ENCODE peak calls at places on chromosomes 13 and 19, in six cellular contexts. M, B, W, P, K and X are unnamed samples.

GRCh38 chr13:71864094-71864980 is 2.7 kb downstream of the DACH1 start:
- DNase-seq in M (no peak), B (no peak), W (no peak), P (peak), K (peak), X (no peak)

GRCh38 chr13:107124129-107124718 is 556.3 kb upstream of the ARGLU1 start:
- DNase-seq in M (no peak), B (no peak), W (no peak), P (no peak), K (peak), X (no peak)

GRCh38 chr19:4375620-4376228 is 24.6 kb downstream of the SH3GL1 start:
- DNase-seq in M (no peak), B (no peak), W (no peak), P (no peak), K (peak), X (no peak)

GRCh38 chr13:79654520-79654919 is 173.6 kb downstream of the NDFIP2 start:
- DNase-seq in M (no peak), B (no peak), W (no peak), P (no peak), K (no peak), X (no peak)

GRCh38 chr13:110639935-110640334 is 24.6 kb downstream of the NAXD start:
- DNase-seq in M (no peak), B (no peak), W (no peak), P (no peak), K (no peak), X (no peak)

GRCh38 chr13:113959198-113959597 is 14.7 kb downstream of the C13orf46 start:
- DNase-seq in M (no peak), B (no peak), W (no peak), P (no peak), K (no peak), X (no peak)

GRCh38 chr19:52722062-52723005 is 12.5 kb downstream of the ZNF611 start:
- DNase-seq in M (no peak), B (no peak), W (no peak), P (no peak), K (peak), X (no peak)

GRCh38 chr13:62280590-62280989 is 864.9 kb upstream of the PCDH20 start:
- DNase-seq in M (no peak), B (no peak), W (no peak), P (no peak), K (no peak), X (no peak)

GRCh38 chr13:32940601-32941000 is 75.6 kb upstream of the KL start:
- DNase-seq in M (no peak), B (no peak), W (no peak), P (no peak), K (peak), X (no peak)

GRCh38 chr13:40210865-40211585 is 455.4 kb downstream of the FOXO1 start:
- DNase-seq in M (no peak), B (no peak), W (no peak), P (no peak), K (no peak), X (no peak)

GRCh38 chr19:40407714-40408600 is 5.2 kb downstream of the PRX start:
- DNase-seq in M (no peak), B (peak), W (no peak), P (no peak), K (no peak), X (no peak)

GRCh38 chr19:14516746-14517438 is 1.3 kb downstream of the DNAJB1 start:
- DNase-seq in M (no peak), B (no peak), W (no peak), P (peak), K (no peak), X (no peak)

GRCh38 chr19:14478113-14478545 is 3.0 kb upstream of the PTGER1 start:
- DNase-seq in M (no peak), B (no peak), W (no peak), P (no peak), K (no peak), X (no peak)

GRCh38 chr13:48853381-48854102 is 122.2 kb upstream of the FNDC3A start:
- DNase-seq in M (peak), B (no peak), W (no peak), P (no peak), K (peak), X (no peak)

GRCh38 chr13:109211616-109212015 is 574.8 kb downstream of the IRS2 start:
- DNase-seq in M (no peak), B (no peak), W (no peak), P (no peak), K (no peak), X (no peak)

GRCh38 chr13:46295531-46296464 is 84.1 kb downstream of the LRRC63 start:
- DNase-seq in M (no peak), B (no peak), W (peak), P (no peak), K (peak), X (peak)

GRCh38 chr19:1270168-1270853 is 1.2 kb downstream of the CIRBP start:
- DNase-seq in M (no peak), B (no peak), W (no peak), P (no peak), K (no peak), X (no peak)

GRCh38 chr19:43561144-43561970 is 14.0 kb downstream of the XRCC1 start:
- DNase-seq in M (no peak), B (no peak), W (no peak), P (no peak), K (no peak), X (no peak)

GRCh38 chr19:43562698-43563241 is 12.6 kb downstream of the XRCC1 start:
- DNase-seq in M (peak), B (peak), W (peak), P (no peak), K (peak), X (peak)

GRCh38 chr19:43562211-43562697 is 13.1 kb downstream of the XRCC1 start:
- DNase-seq in M (no peak), B (no peak), W (no peak), P (no peak), K (no peak), X (no peak)

GRCh38 chr19:43563816-43564215 is 11.5 kb downstream of the XRCC1 start:
- DNase-seq in M (no peak), B (no peak), W (no peak), P (no peak), K (no peak), X (no peak)

GRCh38 chr19:43560687-43561086 is 14.6 kb downstream of the XRCC1 start:
- DNase-seq in M (no peak), B (no peak), W (no peak), P (no peak), K (no peak), X (no peak)
- TF ChIP-seq CTCF in M (no peak), B (no peak), W (no peak), P (no peak), K (no peak), X (no peak)

GRCh38 chr13:25203256-25203794 is 31.2 kb upstream of the AMER2 start:
- DNase-seq in M (no peak), B (no peak), W (no peak), P (no peak), K (no peak), X (no peak)
- H3K27ac ChIP-seq in M (no peak), B (no peak), W (no peak), P (no peak), K (no peak), X (no peak)

GRCh38 chr19:19320362-19321142 is at the start of the genes MAU2 and SUGP1:
- DNase-seq in M (peak), B (peak), W (peak), P (peak), K (peak), X (peak)
- TF ChIP-seq CTCF in M (peak), B (peak), W (no peak), P (peak), K (peak), X (peak)

DNA sequence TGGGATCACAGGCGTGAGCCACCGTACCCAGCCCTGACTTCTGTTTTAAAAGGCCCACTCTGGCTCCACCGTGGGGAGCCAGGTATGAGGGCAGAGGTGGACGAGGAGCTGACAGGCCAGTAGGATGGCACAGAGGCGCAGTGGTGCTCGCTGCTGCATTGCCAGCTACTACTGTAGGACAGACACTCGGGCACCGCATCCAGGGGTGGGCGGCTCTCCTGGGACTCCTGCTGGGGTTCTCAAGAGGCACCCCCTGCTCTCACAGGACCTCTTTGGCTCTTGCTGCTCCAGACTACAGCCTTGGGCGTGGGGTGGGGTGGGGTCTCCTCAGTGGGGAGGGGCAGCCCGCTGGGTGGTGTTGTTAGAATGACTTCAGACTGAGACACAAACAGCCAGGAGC is 53.4 kb downstream of the LATS2 start:
- DNase-seq in M (no peak), B (no peak), W (no peak), P (no peak), K (no peak), X (no peak)
- H3K27ac ChIP-seq in M (no peak), B (no peak), W (no peak), P (no peak), K (no peak), X (no peak)

DNA sequence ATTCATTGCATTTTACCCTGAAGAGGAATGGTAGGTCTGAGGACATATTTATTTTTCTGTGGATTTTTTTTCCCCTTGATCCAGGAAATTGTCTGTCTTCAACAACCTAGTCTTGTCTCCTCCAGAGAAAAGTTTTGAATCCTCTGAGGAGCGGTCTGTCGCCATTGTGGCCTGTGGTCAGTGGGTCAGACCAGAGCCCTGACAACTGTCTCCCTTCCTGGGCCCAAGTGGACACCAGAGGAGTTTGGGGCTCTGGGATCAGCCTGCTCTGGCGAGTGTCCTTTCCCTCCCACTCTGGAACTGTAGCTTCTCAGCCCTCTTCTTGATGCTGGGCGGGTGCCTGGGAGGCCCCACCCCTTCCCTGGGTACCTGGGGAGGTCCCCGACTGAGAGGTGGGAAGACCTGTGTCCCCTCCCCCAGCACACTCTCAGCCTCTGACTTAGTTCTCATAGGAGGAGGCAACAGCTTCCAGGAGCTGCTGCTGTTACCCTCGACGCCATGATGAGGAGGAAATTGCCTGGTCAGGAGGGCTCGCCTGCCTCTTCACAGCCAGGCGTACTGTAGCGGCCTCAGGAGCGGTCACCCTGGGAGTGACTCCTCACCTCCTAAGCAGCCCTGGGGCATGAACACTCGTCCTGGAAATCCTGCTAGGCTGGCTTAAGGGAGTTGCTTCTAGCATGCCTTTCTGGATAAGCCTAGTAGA is 110.3 kb downstream of the GGACT start:
- DNase-seq in M (no peak), B (no peak), W (no peak), P (no peak), K (no peak), X (no peak)
- TF ChIP-seq CTCF in M (no peak), B (no peak), W (no peak), P (no peak), K (no peak), X (no peak)

DNA sequence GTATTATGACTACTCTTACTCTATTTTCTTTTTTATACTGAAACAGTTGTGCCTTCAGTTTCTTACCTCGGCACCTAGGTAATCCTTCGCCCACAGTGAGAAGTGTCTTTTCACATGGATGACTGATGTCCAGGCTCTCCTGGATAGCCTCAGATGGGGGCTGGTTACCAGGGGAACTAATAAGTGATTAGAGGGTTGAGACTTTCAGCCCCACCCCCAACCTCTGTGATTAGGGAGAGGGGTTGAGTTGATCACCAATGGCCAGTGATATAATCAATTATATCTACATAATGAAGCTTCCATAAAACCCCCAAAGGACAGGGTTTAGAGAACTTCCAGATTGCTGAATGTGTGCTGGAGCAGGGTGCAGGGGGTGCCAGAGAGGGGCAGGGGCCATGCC is 43.0 kb upstream of the GPR183 start:
- DNase-seq in M (no peak), B (no peak), W (no peak), P (no peak), K (no peak), X (no peak)
- H3K27ac ChIP-seq in M (no peak), B (no peak), W (no peak), P (no peak), K (no peak), X (peak)

DNA sequence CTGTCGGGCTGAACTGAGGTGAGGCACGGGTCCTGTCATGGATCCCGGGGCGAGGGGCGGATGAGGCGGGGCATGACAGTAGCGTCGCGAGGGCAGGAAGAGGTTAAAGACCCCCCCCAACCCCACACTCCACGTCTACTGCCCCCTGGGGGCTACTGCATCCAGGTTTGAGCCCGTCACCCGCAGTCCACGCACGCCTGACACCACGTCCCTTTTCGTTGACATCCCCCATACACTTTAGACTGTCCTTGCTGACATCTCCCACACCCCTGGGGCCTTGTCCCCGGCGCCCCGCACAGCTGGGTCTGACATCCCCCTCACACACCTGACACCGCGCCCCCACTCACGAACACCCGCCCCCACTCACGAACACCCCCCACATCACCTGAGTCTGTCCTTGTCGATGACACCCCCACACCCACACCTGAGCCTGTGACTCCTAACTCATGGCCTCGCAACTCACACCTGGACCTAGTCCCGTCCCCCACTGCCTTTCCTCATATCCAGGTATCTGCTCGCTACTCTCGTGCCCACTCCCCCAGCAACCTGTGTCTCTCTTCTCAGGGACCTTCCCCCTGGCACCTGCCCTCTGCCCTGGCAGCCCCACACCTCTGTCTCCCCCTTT is 416 bp downstream of the SLC25A42 start:
- DNase-seq in M (no peak), B (no peak), W (no peak), P (no peak), K (no peak), X (no peak)
- TF ChIP-seq CTCF in M (peak), B (peak), W (peak), P (no peak), K (peak), X (no peak)

GRCh38 chr19:49817964-49818690 is at the start of gene MED25:
- DNase-seq in M (peak), B (peak), W (peak), P (peak), K (peak), X (peak)
- H3K27ac ChIP-seq in M (peak), B (peak), W (peak), P (peak), K (peak), X (peak)